ENCODE peak calls at places on chromosomes 11 and 22, in four cellular contexts. R, N, I and S are unnamed samples. For H3K36me3, the result is how much of the 10 kb centered on the place peaks cover.

GRCh38 chr11:65445604-65446445 is 23.2 kb downstream of the NEAT1 start:
- DNase-seq in R (no peak), N (peak), I (no peak), S (no peak)

GRCh38 chr11:36454991-36455611 is 55.0 kb downstream of the TRAF6 start:
- DNase-seq in I (no peak), N (no peak), R (no peak), S (no peak)

GRCh38 chr11:127017482-127017881 is 16.9 kb upstream of the KIRREL3 start:
- DNase-seq in R (no peak), I (no peak), N (no peak), S (no peak)

GRCh38 chr22:19819209-19819910 is 35.3 kb downstream of the GNB1L start:
- DNase-seq in N (no peak), I (no peak), R (no peak), S (no peak)

GRCh38 chr22:43401233-43401632 is 10.6 kb upstream of the MPPED1 start:
- DNase-seq in N (no peak), I (no peak), R (no peak), S (no peak)

GRCh38 chr11:66020618-66021357 is 5.5 kb downstream of the CATSPER1 start:
- DNase-seq in N (no peak), I (peak), R (no peak), S (no peak)

GRCh38 chr22:26769663-26770062 is 112.3 kb downstream of the MIAT start:
- DNase-seq in N (no peak), I (no peak), R (no peak), S (no peak)

GRCh38 chr11:125404811-125405481 is 91.1 kb downstream of the FEZ1 start:
- DNase-seq in I (peak), R (peak), N (peak), S (no peak)

GRCh38 chr11:121452609-121453150 is at the start of gene SORL1-AS1:
- DNase-seq in N (no peak), R (no peak), I (peak), S (no peak)

GRCh38 chr11:64564419-64564818 is 26.6 kb upstream of the SLC22A12 start:
- DNase-seq in R (no peak), I (no peak), N (no peak), S (no peak)

GRCh38 chr22:49962012-49962750 is 1.6 kb downstream of the PIM3 start:
- DNase-seq in N (peak), I (peak), R (peak), S (no peak)

GRCh38 chr11:96273507-96273906 is 69.5 kb downstream of the MAML2 start:
- DNase-seq in R (no peak), I (no peak), N (no peak), S (no peak)

GRCh38 chr11:65918211-65919150 is at the start of gene C11orf68:
- DNase-seq in R (no peak), I (no peak), N (peak), S (no peak)

GRCh38 chr11:17544181-17544622 is at the start of gene USH1C:
- DNase-seq in R (no peak), I (peak), N (no peak), S (no peak)

GRCh38 chr11:70824590-70825300 is 426.4 kb downstream of the CTTN start:
- DNase-seq in I (no peak), N (no peak), R (no peak), S (no peak)

GRCh38 chr11:828501-829115 is 889 bp downstream of the CRACR2B start:
- DNase-seq in N (no peak), R (no peak), I (no peak), S (no peak)

GRCh38 chr22:29154364-29155048 is 51.2 kb upstream of the EMID1 start:
- DNase-seq in N (peak), I (peak), R (peak), S (no peak)

GRCh38 chr11:35390737-35391682 is 28.3 kb downstream of the SLC1A2 start:
- DNase-seq in I (peak), N (no peak), R (no peak), S (no peak)

GRCh38 chr11:45768486-45768885 is 36.5 kb upstream of the SLC35C1 start:
- DNase-seq in R (no peak), N (no peak), I (no peak), S (no peak)
- H3K36me3 ChIP-seq in R (under half), N (under half), I (under half), S (under half)

GRCh38 chr22:18056161-18056666 is 21.6 kb upstream of the PEX26 start:
- DNase-seq in R (no peak), N (peak), I (peak), S (no peak)
- TF ChIP-seq POLR2A in R (no peak), N (no peak), I (no peak), S (no peak)

GRCh38 chr22:23800297-23801237 is 13.8 kb downstream of the SMARCB1 start:
- DNase-seq in N (no peak), I (no peak), R (no peak), S (no peak)
- H3K36me3 ChIP-seq in N (under half), I (under half), R (under half), S (under half)

GRCh38 chr11:112310414-112310813 is 49.8 kb upstream of the PLET1 start:
- DNase-seq in I (no peak), N (no peak), R (no peak), S (no peak)
- TF ChIP-seq POLR2A in I (no peak), N (no peak), R (no peak), S (no peak)

GRCh38 chr11:74933765-74934164 is 15.1 kb downstream of the XRRA1 start:
- DNase-seq in N (no peak), R (no peak), I (no peak), S (no peak)

GRCh38 chr11:74932797-74933196 is 16.1 kb downstream of the XRRA1 start:
- DNase-seq in I (no peak), N (no peak), R (no peak), S (no peak)

GRCh38 chr11:74935285-74935684 is 13.6 kb downstream of the XRRA1 start:
- DNase-seq in I (no peak), N (no peak), R (no peak), S (no peak)

GRCh38 chr11:74929431-74930363 is 19.2 kb downstream of the XRRA1 start:
- DNase-seq in R (peak), N (peak), I (peak), S (peak)

GRCh38 chr11:74932169-74932568 is 16.7 kb downstream of the XRRA1 start:
- DNase-seq in I (no peak), R (no peak), N (no peak), S (no peak)
- H3K36me3 ChIP-seq in I (under half), R (under half), N (under half), S (half or more)

GRCh38 chr11:1916986-1917522 is 2.4 kb upstream of the TNNT3 start:
- DNase-seq in N (no peak), I (no peak), R (no peak), S (no peak)

GRCh38 chr11:1918436-1919315 is 827 bp upstream of the TNNT3 start:
- DNase-seq in R (no peak), N (no peak), I (no peak), S (no peak)

GRCh38 chr11:1915795-1916131 is 3.7 kb upstream of the TNNT3 start:
- DNase-seq in R (no peak), N (no peak), I (no peak), S (no peak)

GRCh38 chr11:1917523-1918435 is 1.7 kb upstream of the TNNT3 start:
- DNase-seq in R (no peak), N (no peak), I (no peak), S (no peak)

GRCh38 chr11:1916132-1916985 is 3.1 kb upstream of the TNNT3 start:
- DNase-seq in R (no peak), N (no peak), I (no peak), S (no peak)
- TF ChIP-seq POLR2A in R (no peak), N (no peak), I (no peak), S (no peak)

GRCh38 chr11:111723595-111723994 is 42.6 kb downstream of the PPP2R1B start:
- DNase-seq in I (no peak), R (no peak), N (no peak), S (no peak)
- H3K36me3 ChIP-seq in I (under half), R (under half), N (under half), S (half or more)

GRCh38 chr11:3004481-3004880 is 12.4 kb upstream of the NAP1L4 start:
- DNase-seq in I (no peak), N (no peak), R (no peak), S (no peak)

GRCh38 chr11:3002871-3003270 is 10.7 kb upstream of the NAP1L4 start:
- DNase-seq in I (no peak), R (no peak), N (no peak), S (no peak)

GRCh38 chr11:3001496-3001895 is 9.4 kb upstream of the NAP1L4 start:
- DNase-seq in R (no peak), I (no peak), N (no peak), S (no peak)

GRCh38 chr11:3002346-3002745 is 10.2 kb upstream of the NAP1L4 start:
- DNase-seq in N (no peak), I (no peak), R (no peak), S (no peak)

GRCh38 chr11:3003396-3004231 is 11.5 kb upstream of the NAP1L4 start:
- DNase-seq in N (peak), R (no peak), I (no peak), S (no peak)
- TF ChIP-seq POLR2A in N (no peak), R (no peak), I (no peak), S (no peak)